ENCODE peak calls at places on chromosomes 4 and X, in five cellular contexts. U is colonic mucosa, D is suprapubic skin, K is A549, F is adrenal gland. I is an unnamed sample.

GRCh38 chrX:120293015-120293414 is 18.2 kb downstream of the TMEM255A start:
- DNase-seq in D (no peak), K (no peak), F (no peak), U (no peak), I (no peak)

GRCh38 chrX:136674270-136674986 is 26.5 kb downstream of the CD40LG start:
- DNase-seq in U (no peak), K (no peak), D (no peak), F (no peak), I (no peak)

GRCh38 chr4:83207497-83208105 is 77.0 kb downstream of the COQ2 start:
- DNase-seq in U (peak), F (no peak), D (no peak), K (peak), I (no peak)

GRCh38 chr4:61543976-61544375 is 343.9 kb downstream of the ADGRL3 start:
- DNase-seq in K (no peak), F (no peak), D (no peak), U (no peak), I (no peak)

GRCh38 chr4:11456441-11456840 is 27.7 kb upstream of the HS3ST1 start:
- DNase-seq in D (no peak), U (no peak), F (no peak), K (no peak), I (no peak)

GRCh38 chr4:158895797-158896442 is 127.1 kb downstream of the FNIP2 start:
- DNase-seq in F (no peak), U (peak), D (no peak), K (peak), I (no peak)

GRCh38 chrX:139691843-139692505 is 16.0 kb downstream of the MCF2 start:
- DNase-seq in D (no peak), U (no peak), F (no peak), K (peak), I (no peak)

GRCh38 chr4:176794151-176794550 is 1.4 kb upstream of the VEGFC start:
- DNase-seq in D (no peak), F (no peak), K (peak), U (no peak), I (no peak)

GRCh38 chrX:31572396-31572795 is 500.6 kb upstream of the FTHL17 start:
- DNase-seq in D (no peak), F (no peak), U (no peak), K (no peak), I (no peak)

GRCh38 chrX:31570658-31571057 is 498.8 kb upstream of the FTHL17 start:
- DNase-seq in U (no peak), F (no peak), D (no peak), K (no peak), I (no peak)
- TF ChIP-seq CTCF in U (no peak), F (no peak), D (no peak), K (no peak), I (no peak)

GRCh38 chrX:129115104-129115503 is 408.2 kb downstream of the SMARCA1 start:
- DNase-seq in D (no peak), K (peak), F (peak), U (peak), I (no peak)
- TF ChIP-seq CTCF in D (no peak), K (peak), F (no peak), U (peak), I (no peak)

DNA sequence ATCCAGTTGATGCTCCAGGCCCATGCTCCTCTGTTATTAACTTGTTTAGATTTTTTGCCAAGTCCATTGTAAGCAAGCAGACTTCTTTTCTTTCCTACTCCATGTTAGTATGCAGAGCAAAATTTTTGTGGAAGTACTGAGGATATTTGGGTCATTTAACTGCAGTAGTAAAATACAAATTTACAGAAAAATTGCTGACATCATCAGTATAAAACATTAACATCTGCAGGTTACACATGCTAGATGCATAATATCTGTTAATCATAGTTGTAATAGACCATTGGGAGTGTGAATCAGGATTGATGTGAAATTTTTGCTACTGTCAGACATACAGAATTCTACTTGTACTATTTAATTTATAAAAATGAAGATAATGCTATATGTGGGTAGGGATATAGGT is 454.1 kb upstream of the CXorf51B start:
- DNase-seq in U (no peak), F (no peak), K (no peak), D (no peak), I (no peak)
- TF ChIP-seq CTCF in U (no peak), F (no peak), K (no peak), D (no peak), I (no peak)

DNA sequence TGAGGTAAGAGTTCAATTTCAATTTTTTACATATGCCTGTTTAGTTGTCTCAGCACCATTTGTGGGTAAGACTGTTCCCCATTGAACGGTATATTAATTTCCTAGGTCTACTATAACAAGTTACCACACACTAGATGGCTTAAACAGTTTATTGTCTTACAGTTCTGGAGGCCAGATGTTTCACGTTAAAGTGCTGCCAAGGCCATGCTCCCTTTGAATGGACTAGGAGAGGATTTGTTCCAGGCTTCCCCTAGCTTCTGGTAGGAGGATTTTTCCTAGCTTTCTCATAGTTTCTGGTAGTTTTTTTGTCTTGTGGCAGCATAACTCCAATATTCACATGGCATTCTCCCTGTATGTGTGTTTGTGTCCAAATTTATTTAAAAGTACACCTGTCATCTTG is 149.3 kb upstream of the CYSLTR1 start:
- DNase-seq in U (no peak), F (no peak), K (no peak), D (no peak), I (no peak)
- TF ChIP-seq CTCF in U (no peak), F (no peak), K (no peak), D (no peak), I (no peak)

I was measured in left lung.